ENCODE peak calls at places on chromosomes 11 and 22, in eight cellular contexts. I is posterior cingulate gyrus; H is midbrain; S is lower leg skin; M is activated CD4-positive, alpha-beta T cell treated with anti-CD3 and anti-CD28 coated beads, Interleukin-2, amount 50 U/mL, for 1 hour; B is RWPE1; W is iris pigment epithelial cell; Y is KBM-7. K is an unnamed sample.

GRCh38 chr11:61777234-61778090 is 14.9 kb downstream of the TMEM258 start:
- DNase-seq in M (peak), B (peak), Y (no peak), W (no peak), I (no peak), H (peak), S (no peak), K (no peak)

GRCh38 chr11:96162816-96163499 is 180.0 kb downstream of the MAML2 start:
- DNase-seq in Y (no peak), S (no peak), M (no peak), I (no peak), H (no peak), W (peak), B (peak), K (no peak)

GRCh38 chr11:10298342-10298741 is 4.3 kb upstream of the SBF2 start:
- DNase-seq in Y (peak), M (peak), B (no peak), H (no peak), W (peak), S (no peak), I (no peak), K (no peak)

GRCh38 chr11:71946144-71946571 is 17.3 kb downstream of the RNF121 start:
- DNase-seq in Y (no peak), S (no peak), M (no peak), I (no peak), W (peak), H (no peak), B (no peak), K (no peak)

GRCh38 chr11:119797137-119797611 is 68.2 kb upstream of the NECTIN1 start:
- DNase-seq in W (no peak), Y (no peak), M (no peak), I (peak), H (no peak), B (no peak), S (no peak), K (no peak)

GRCh38 chr22:47613606-47614350 is 851.3 kb downstream of the TBC1D22A start:
- DNase-seq in S (peak), Y (no peak), B (no peak), M (no peak), W (no peak), I (peak), H (no peak), K (no peak)

GRCh38 chr11:73019996-73020395 is 122.1 kb downstream of the FCHSD2 start:
- DNase-seq in Y (no peak), W (no peak), I (no peak), B (no peak), H (peak), S (no peak), M (no peak), K (peak)

GRCh38 chr11:76656571-76657081 is 13.9 kb downstream of the LRRC32 start:
- DNase-seq in B (no peak), S (peak), H (no peak), W (no peak), I (peak), Y (no peak), M (no peak), K (no peak)

GRCh38 chr11:33695051-33695566 is 5.5 kb downstream of the C11orf91 start:
- DNase-seq in W (no peak), S (no peak), B (no peak), H (no peak), M (no peak), Y (no peak), I (no peak), K (no peak)

GRCh38 chr11:113365895-113366294 is 21.7 kb upstream of the ANKK1 start:
- DNase-seq in H (no peak), I (no peak), B (no peak), M (no peak), W (no peak), S (no peak), Y (no peak), K (no peak)

GRCh38 chr22:45259754-45260394 is 19.2 kb upstream of the KIAA0930 start:
- DNase-seq in I (no peak), H (no peak), M (no peak), Y (no peak), B (no peak), S (no peak), W (no peak), K (no peak)

GRCh38 chr11:111185259-111185658 is 60.3 kb upstream of the POU2AF2 start:
- DNase-seq in Y (no peak), W (peak), S (no peak), H (no peak), M (no peak), I (no peak), B (no peak), K (no peak)

GRCh38 chr11:35390737-35391682 is 28.3 kb downstream of the SLC1A2 start:
- DNase-seq in I (no peak), Y (no peak), B (peak), W (peak), M (peak), S (no peak), H (no peak), K (no peak)

GRCh38 chr22:37713761-37714160 is 16.9 kb downstream of the TRIOBP start:
- DNase-seq in Y (no peak), H (no peak), S (no peak), M (no peak), B (no peak), I (no peak), W (no peak), K (no peak)